ENCODE peak calls at places on chromosome 22, in five cellular contexts. Y is HT1080, D is foreskin fibroblast, C is breast epithelium, V is C1 segment of cervical spinal cord. O is an unnamed sample.

GRCh38 chr22:30344447-30345200 is 12.1 kb downstream of the SF3A1 start:
- DNase-seq in Y (no peak), D (no peak), C (no peak), V (no peak), O (no peak)

GRCh38 chr22:39688186-39688768 is 117.7 kb downstream of the CACNA1I start:
- DNase-seq in Y (no peak), D (no peak), C (no peak), V (no peak), O (no peak)

GRCh38 chr22:25627271-25627848 is 62.9 kb downstream of the GRK3 start:
- DNase-seq in Y (no peak), D (no peak), C (no peak), V (no peak), O (no peak)

GRCh38 chr22:46463435-46464227 is 73.8 kb downstream of the CELSR1 start:
- DNase-seq in Y (no peak), D (no peak), C (no peak), V (no peak), O (no peak)

GRCh38 chr22:50620861-50621490 is 7.0 kb downstream of the ARSA start:
- DNase-seq in Y (no peak), D (no peak), C (no peak), V (no peak), O (peak)

GRCh38 chr22:19291580-19292261 is at the start of gene CLTCL1:
- DNase-seq in Y (peak), D (peak), C (peak), V (peak), O (peak)

GRCh38 chr22:43126506-43127165 is 16.1 kb downstream of the BIK start:
- DNase-seq in Y (peak), D (peak), C (no peak), V (no peak), O (no peak)

GRCh38 chr22:38963872-38964271 is 6.5 kb downstream of the APOBEC3A start:
- DNase-seq in Y (no peak), D (no peak), C (no peak), V (no peak), O (no peak)

GRCh38 chr22:42283288-42284229 is 13.1 kb upstream of the TCF20 start:
- DNase-seq in Y (no peak), D (peak), C (no peak), V (no peak), O (peak)

GRCh38 chr22:32964411-32965057 is 93.6 kb downstream of the SYN3 start:
- DNase-seq in Y (no peak), D (no peak), C (no peak), V (no peak), O (no peak)

GRCh38 chr22:38610234-38610633 is 40.3 kb upstream of the DMC1 start:
- DNase-seq in Y (no peak), D (no peak), C (no peak), V (no peak), O (no peak)

GRCh38 chr22:40635940-40636379 is 559 bp downstream of the MRTFA start:
- DNase-seq in Y (no peak), D (no peak), C (no peak), V (no peak), O (no peak)

GRCh38 chr22:38262051-38262795 is 10.6 kb downstream of the TMEM184B start:
- DNase-seq in Y (no peak), D (no peak), C (peak), V (peak), O (peak)

GRCh38 chr22:22923379-22923778 is 35.8 kb downstream of the IGLL5 start:
- DNase-seq in Y (no peak), D (no peak), C (no peak), V (no peak), O (no peak)

GRCh38 chr22:44331881-44332714 is 19.3 kb upstream of the SHISAL1 start:
- DNase-seq in Y (peak), D (peak), C (no peak), V (no peak), O (no peak)

GRCh38 chr22:20979940-20980453 is 2.1 kb upstream of the LZTR1 start:
- DNase-seq in Y (no peak), D (no peak), C (no peak), V (no peak), O (no peak)

GRCh38 chr22:36778020-36778419 is 2.1 kb upstream of the IFT27 start:
- DNase-seq in Y (no peak), D (no peak), C (no peak), V (no peak), O (no peak)

GRCh38 chr22:40025856-40026255 is 31.1 kb downstream of the FAM83F start:
- DNase-seq in Y (no peak), D (no peak), C (no peak), V (no peak), O (no peak)

GRCh38 chr22:49972163-49973017 is 11.8 kb downstream of the PIM3 start:
- DNase-seq in Y (no peak), D (no peak), C (peak), V (no peak), O (no peak)

GRCh38 chr22:50199251-50199721 is 1.5 kb upstream of the SELENOO start:
- DNase-seq in Y (no peak), D (no peak), C (no peak), V (no peak), O (no peak)

GRCh38 chr22:32240461-32240860 is 14.7 kb downstream of the SLC5A4 start:
- DNase-seq in Y (no peak), D (no peak), C (no peak), V (no peak), O (no peak)

GRCh38 chr22:48342732-48343131 is 1484.9 kb downstream of the BRD1 start:
- DNase-seq in Y (no peak), D (no peak), C (no peak), V (no peak), O (no peak)

GRCh38 chr22:44383652-44384562 is 71.2 kb upstream of the SHISAL1 start:
- DNase-seq in Y (no peak), D (no peak), C (no peak), V (no peak), O (no peak)

GRCh38 chr22:21032843-21033688 is 705 bp upstream of the SLC7A4 start:
- DNase-seq in Y (no peak), D (no peak), C (no peak), V (no peak), O (no peak)

GRCh38 chr22:24160546-24160945 is 20.7 kb upstream of the SUSD2 start:
- DNase-seq in Y (no peak), D (no peak), C (no peak), V (no peak), O (no peak)

GRCh38 chr22:50732681-50733080 is 5.3 kb upstream of the ACR start:
- DNase-seq in Y (no peak), D (no peak), C (no peak), V (no peak), O (no peak)

GRCh38 chr22:41994506-41994905 is 4.1 kb upstream of the WBP2NL start:
- DNase-seq in Y (no peak), D (no peak), C (no peak), V (no peak), O (no peak)

GRCh38 chr22:17862646-17863181 is 88.4 kb upstream of the BID start:
- DNase-seq in Y (no peak), D (no peak), C (no peak), V (no peak), O (no peak)

GRCh38 chr22:46171940-46172339 is 21.6 kb downstream of the PPARA start:
- DNase-seq in Y (peak), D (peak), C (no peak), V (no peak), O (no peak)

GRCh38 chr22:17269607-17270261 is 50.5 kb upstream of the ADA2 start:
- DNase-seq in Y (no peak), D (no peak), C (no peak), V (no peak), O (no peak)

GRCh38 chr22:44648821-44649566 is 53.0 kb upstream of the PRR5 start:
- DNase-seq in Y (no peak), D (peak), C (peak), V (no peak), O (no peak)

GRCh38 chr22:20268350-20269012 is 363 bp upstream of the RTN4R start:
- DNase-seq in Y (peak), D (peak), C (no peak), V (no peak), O (peak)

GRCh38 chr22:21726650-21727049 is 8.9 kb downstream of the YPEL1 start:
- DNase-seq in Y (no peak), D (no peak), C (no peak), V (no peak), O (peak)

GRCh38 chr22:39240841-39241631 is 3.7 kb downstream of the PDGFB start:
- DNase-seq in Y (no peak), D (no peak), C (peak), V (no peak), O (peak)

GRCh38 chr22:30208631-30209603 is 37.6 kb downstream of the LIF start:
- DNase-seq in Y (peak), D (peak), C (no peak), V (no peak), O (no peak)

GRCh38 chr22:17918840-17919239 is 105.5 kb downstream of the MICAL3 start:
- DNase-seq in Y (peak), D (no peak), C (peak), V (no peak), O (no peak)

GRCh38 chr22:27336151-27337090 is 465.1 kb downstream of the MN1 start:
- DNase-seq in Y (no peak), D (no peak), C (no peak), V (no peak), O (no peak)

GRCh38 chr22:21599053-21599893 is 30.5 kb downstream of the YDJC start:
- DNase-seq in Y (no peak), D (no peak), C (no peak), V (no peak), O (no peak)

GRCh38 chr22:36977401-36977861 is 41.8 kb downstream of the TST start:
- DNase-seq in Y (no peak), D (peak), C (peak), V (peak), O (peak)